ENCODE peak calls at places on chromosomes 1 and 21, in six cellular contexts. Z is lower lobe of right lung; O is CD4-positive, alpha-beta T cell; F is AG04450; B is fibroblast of pulmonary artery; Q is left lung. N is an unnamed sample.

GRCh38 chr1:184953600-184954219 is 20.6 kb downstream of the NIBAN1 start:
- DNase-seq in B (peak), F (no peak), O (no peak), Q (no peak), Z (no peak), N (no peak)

GRCh38 chr1:247415423-247416361 is at the start of gene NLRP3:
- DNase-seq in F (no peak), Z (peak), O (peak), Q (peak), B (no peak), N (no peak)

GRCh38 chr1:221035680-221036153 is 156.5 kb downstream of the HLX start:
- DNase-seq in O (no peak), B (peak), Q (no peak), Z (no peak), F (no peak), N (no peak)

GRCh38 chr1:174023438-174023837 is 1.3 kb upstream of the RC3H1 start:
- DNase-seq in O (no peak), F (no peak), Z (no peak), Q (no peak), B (peak), N (no peak)

GRCh38 chr1:107622975-107623374 is 342.0 kb downstream of the VAV3 start:
- DNase-seq in Z (no peak), F (no peak), Q (no peak), B (no peak), O (no peak), N (no peak)

GRCh38 chr1:46131727-46132528 is 501 bp downstream of the PIK3R3 start:
- DNase-seq in B (peak), Z (no peak), O (peak), Q (no peak), F (no peak), N (peak)

GRCh38 chr1:58583496-58583895 is 6.4 kb upstream of the TACSTD2 start:
- DNase-seq in Z (no peak), Q (no peak), F (no peak), O (no peak), B (no peak), N (no peak)

GRCh38 chr1:151851886-151852285 is 1.6 kb downstream of the THEM5 start:
- DNase-seq in B (no peak), Z (no peak), Q (no peak), F (no peak), O (no peak), N (no peak)

GRCh38 chr1:184210048-184210447 is 158.5 kb downstream of the TSEN15 start:
- DNase-seq in Z (no peak), F (no peak), Q (no peak), B (peak), O (no peak), N (no peak)

GRCh38 chr1:111302374-111302773 is 11.7 kb downstream of the CHIA start:
- DNase-seq in O (no peak), F (no peak), Q (no peak), Z (no peak), B (no peak), N (no peak)

GRCh38 chr1:213988639-213989070 is 882 bp downstream of the PROX1 start:
- DNase-seq in F (no peak), Q (no peak), Z (no peak), O (no peak), B (no peak), N (peak)

GRCh38 chr1:24009406-24009805 is 29.3 kb upstream of the SRSF10 start:
- DNase-seq in B (peak), Q (no peak), F (no peak), O (no peak), Z (no peak), N (no peak)

GRCh38 chr1:42943166-42943565 is 15.5 kb downstream of the SLC2A1 start:
- DNase-seq in F (no peak), B (no peak), Q (peak), O (no peak), Z (peak), N (no peak)

GRCh38 chr1:58154256-58154655 is 392.3 kb downstream of the OMA1 start:
- DNase-seq in F (no peak), Z (no peak), B (no peak), Q (no peak), O (no peak), N (no peak)

GRCh38 chr1:175757381-175758015 is 14.1 kb upstream of the TNR start:
- DNase-seq in O (no peak), Z (no peak), F (no peak), Q (no peak), B (no peak), N (peak)

GRCh38 chr1:245209658-245210415 is 55.1 kb downstream of the KIF26B start:
- DNase-seq in F (no peak), Q (no peak), B (no peak), O (no peak), Z (no peak), N (peak)

GRCh38 chr1:6519935-6520621 is 28.6 kb upstream of the PLEKHG5 start:
- DNase-seq in O (no peak), F (peak), Z (no peak), B (peak), Q (peak), N (peak)

GRCh38 chr21:33539612-33540011 is 2.3 kb downstream of the GART start:
- DNase-seq in F (no peak), O (no peak), Q (no peak), B (peak), Z (no peak), N (no peak)

GRCh38 chr21:42565886-42566523 is 52.4 kb downstream of the SLC37A1 start:
- DNase-seq in Z (peak), B (no peak), F (no peak), O (no peak), Q (peak), N (no peak)

GRCh38 chr1:8497196-8497878 is 179.4 kb downstream of the SLC45A1 start:
- DNase-seq in Z (no peak), F (no peak), O (no peak), Q (no peak), B (peak), N (no peak)

GRCh38 chr1:23169727-23170335 is 1.2 kb upstream of the LUZP1 start:
- DNase-seq in Q (no peak), F (no peak), B (peak), O (peak), Z (peak), N (peak)

GRCh38 chr21:24938592-24938991 is 668.7 kb downstream of the MRPL39 start:
- DNase-seq in Z (no peak), Q (no peak), F (no peak), B (no peak), O (no peak), N (no peak)

GRCh38 chr1:79376106-79376505 is 369.6 kb upstream of the ADGRL4 start:
- DNase-seq in O (no peak), B (peak), Z (no peak), F (no peak), Q (no peak), N (no peak)

GRCh38 chr21:42348762-42349161 is 2.0 kb downstream of the TFF2 start:
- DNase-seq in B (no peak), Q (no peak), O (no peak), Z (no peak), F (no peak), N (no peak)

GRCh38 chr21:46482846-46483231 is 24.1 kb downstream of the DIP2A start:
- DNase-seq in B (no peak), Z (no peak), O (no peak), Q (no peak), F (no peak), N (no peak)

GRCh38 chr21:39385299-39386145 is 36.6 kb upstream of the HMGN1 start:
- DNase-seq in B (peak), O (peak), Q (peak), Z (peak), F (peak), N (no peak)

GRCh38 chr1:157948547-157949152 is 44.8 kb upstream of the KIRREL1 start:
- DNase-seq in O (no peak), Q (no peak), Z (no peak), F (no peak), B (peak), N (peak)

DNA sequence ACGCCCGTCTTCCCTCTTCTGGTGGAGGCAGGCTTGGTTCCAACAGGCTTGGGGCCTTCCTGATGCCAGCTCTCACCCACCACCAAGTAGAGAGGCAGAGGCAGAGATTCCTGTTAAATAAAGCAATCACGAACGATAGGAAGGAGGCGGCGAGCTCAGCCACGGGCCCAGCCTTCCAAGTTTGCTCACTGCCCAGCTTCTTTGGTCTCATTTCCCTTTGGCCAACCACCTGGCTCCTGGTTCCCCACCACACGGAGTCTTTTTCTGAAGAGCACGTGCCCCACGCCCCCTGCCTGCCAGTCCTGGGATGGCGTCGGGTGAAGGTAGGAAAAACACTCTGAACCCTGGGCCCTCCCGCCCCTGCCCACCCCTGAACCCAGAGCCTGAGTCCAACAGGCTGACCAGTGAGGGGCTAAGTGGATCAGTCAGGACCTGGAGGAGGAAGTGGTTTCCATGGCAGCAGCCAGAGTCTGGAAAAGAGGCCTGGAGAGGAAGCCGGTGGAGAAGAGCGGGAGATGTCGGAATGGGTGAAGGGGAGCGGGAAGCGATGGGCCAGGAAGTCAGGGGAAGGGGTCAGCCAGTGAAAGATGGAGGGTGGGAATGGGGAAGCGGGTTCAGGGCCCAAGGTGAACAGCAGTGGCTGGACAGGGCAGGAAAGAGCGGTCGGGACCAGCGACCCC is 158.2 kb upstream of the KLHDC7A start:
- DNase-seq in O (no peak), B (no peak), F (no peak), Z (no peak), Q (no peak), N (peak)
- TF ChIP-seq CTCF in O (no peak), B (no peak), F (no peak), Z (no peak), Q (peak), N (peak)

GRCh38 chr1:228455715-228456114 is 31.5 kb upstream of the RNF187 start:
- DNase-seq in O (no peak), F (no peak), Z (no peak), Q (no peak), B (peak), N (no peak)
- TF ChIP-seq CTCF in O (no peak), F (peak), Z (no peak), Q (no peak), B (peak), N (no peak)

GRCh38 chr1:30724175-30724574 is 790 bp upstream of the MATN1 start:
- DNase-seq in F (no peak), B (no peak), Q (no peak), O (no peak), Z (no peak), N (no peak)
- TF ChIP-seq CTCF in F (peak), B (peak), Q (no peak), O (peak), Z (no peak), N (peak)

GRCh38 chr1:181608951-181609350 is 125.6 kb downstream of the CACNA1E start:
- DNase-seq in O (no peak), B (no peak), F (no peak), Z (no peak), Q (no peak), N (no peak)
- TF ChIP-seq CTCF in O (no peak), B (no peak), F (no peak), Z (no peak), Q (no peak), N (no peak)

GRCh38 chr1:223143760-223144248 is 756 bp upstream of the TLR5 start:
- DNase-seq in Q (peak), Z (peak), B (no peak), F (no peak), O (peak), N (no peak)

GRCh38 chr1:223144914-223145313 is 1.9 kb upstream of the TLR5 start:
- DNase-seq in F (no peak), Z (no peak), O (no peak), Q (no peak), B (no peak), N (no peak)

GRCh38 chr1:223144431-223144830 is 1.4 kb upstream of the TLR5 start:
- DNase-seq in B (no peak), F (no peak), O (no peak), Z (no peak), Q (no peak), N (no peak)

GRCh38 chr1:223142269-223142668 is 779 bp downstream of the TLR5 start:
- DNase-seq in F (no peak), Q (peak), O (no peak), Z (no peak), B (no peak), N (no peak)

GRCh38 chr1:223142795-223143759 is at the start of gene TLR5:
- DNase-seq in F (no peak), Q (peak), O (peak), Z (peak), B (peak), N (peak)
- TF ChIP-seq CTCF in F (peak), Q (peak), O (peak), Z (peak), B (peak), N (peak)

DNA sequence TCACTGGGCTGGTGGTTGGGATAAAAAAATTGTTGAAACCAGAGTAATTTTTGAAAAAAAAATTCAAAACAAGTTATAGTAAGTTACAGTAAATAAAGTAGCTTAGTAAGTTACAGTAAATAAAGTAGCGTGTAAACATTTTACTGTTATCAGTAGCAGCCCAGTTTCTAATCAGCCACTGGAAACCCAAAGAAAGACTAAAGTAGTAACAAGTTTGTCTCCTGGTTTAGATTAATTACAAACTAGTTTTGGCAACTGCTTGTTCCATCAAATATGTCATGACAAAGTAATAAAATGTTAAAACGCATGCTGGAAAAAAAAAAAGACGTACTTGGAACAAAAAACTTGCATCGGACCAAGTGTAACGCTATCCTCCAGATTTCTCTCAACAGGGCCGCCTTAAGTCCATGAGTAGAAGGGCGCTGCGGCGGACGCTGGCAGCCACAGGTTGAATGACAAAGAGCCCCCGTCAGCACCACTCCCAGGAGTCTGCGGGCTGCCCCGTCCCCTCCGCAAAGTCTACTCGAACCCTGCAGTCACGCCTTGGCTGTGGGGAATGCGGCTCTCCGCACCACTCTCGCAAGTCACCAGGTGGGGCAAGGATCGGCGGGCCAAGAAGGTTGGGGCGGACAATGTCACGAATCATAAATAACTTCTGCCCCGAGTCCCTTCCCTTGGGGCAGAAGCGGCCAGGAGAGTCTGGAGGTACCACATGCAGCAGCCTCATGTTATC is 885 bp downstream of the SLC16A1 start:
- DNase-seq in Q (peak), B (peak), Z (peak), O (peak), F (no peak), N (peak)
- TF ChIP-seq CTCF in Q (no peak), B (no peak), Z (no peak), O (no peak), F (no peak), N (no peak)

GRCh38 chr1:195878478-195878877 is 729.8 kb downstream of the KCNT2 start:
- DNase-seq in Z (no peak), B (no peak), F (no peak), O (no peak), Q (peak), N (no peak)
- TF ChIP-seq CTCF in Z (no peak), B (no peak), F (no peak), O (no peak), Q (no peak), N (no peak)

N was measured in nephron progenitor cell.